ENCODE peak calls at places on chromosomes 13 and 19, in six cellular contexts. Q, C, G, J, M and L are unnamed samples.

GRCh38 chr19:48237057-48237456 is 18.7 kb downstream of the CARD8 start:
- DNase-seq in Q (no peak), C (peak; percentile 41), G (no peak), J (no peak), M (no peak), L (no peak)

GRCh38 chr13:106145997-106146864 is 389.2 kb downstream of the EFNB2 start:
- DNase-seq in Q (no peak), C (peak; percentile 84), G (no peak), J (no peak), M (no peak), L (peak; percentile 72)

GRCh38 chr19:46493236-46494114 is 2.2 kb downstream of the PNMA8B start:
- DNase-seq in Q (no peak), C (peak; percentile 54), G (no peak), J (no peak), M (no peak), L (no peak)

GRCh38 chr13:93248627-93249047 is 22.0 kb downstream of the GPC6 start:
- DNase-seq in Q (peak; percentile 35), C (peak; percentile 90), G (peak; percentile 55), J (no peak), M (no peak), L (no peak)

GRCh38 chr13:41557719-41558118 is 100.4 kb downstream of the RGCC start:
- DNase-seq in Q (no peak), C (no peak), G (no peak), J (no peak), M (no peak), L (no peak)

GRCh38 chr19:19602136-19602712 is 16.3 kb downstream of the PBX4 start:
- DNase-seq in Q (no peak), C (no peak), G (no peak), J (no peak), M (no peak), L (peak; percentile 51)

GRCh38 chr13:46553521-46553885 is 533 bp downstream of the LRCH1 start:
- DNase-seq in Q (no peak), C (peak; percentile 34), G (no peak), J (no peak), M (no peak), L (peak; percentile 41)

GRCh38 chr13:25847145-25847544 is 204.7 kb downstream of the SHISA2 start:
- DNase-seq in Q (no peak), C (no peak), G (no peak), J (no peak), M (no peak), L (no peak)

GRCh38 chr19:6744381-6745288 is 5.2 kb downstream of the TRIP10 start:
- DNase-seq in Q (peak; percentile 87), C (peak; percentile 67), G (no peak), J (peak; percentile 94), M (peak; percentile 52), L (peak; percentile 94)

GRCh38 chr13:78317030-78317429 is 286.3 kb downstream of the POU4F1 start:
- DNase-seq in Q (no peak), C (peak; percentile 44), G (no peak), J (no peak), M (no peak), L (no peak)

GRCh38 chr19:6412111-6412999 is 12.3 kb downstream of the KHSRP start:
- DNase-seq in Q (no peak), C (peak; percentile 67), G (peak; percentile 65), J (no peak), M (no peak), L (peak; percentile 73)

GRCh38 chr13:113534236-113534860 is 43.8 kb upstream of the DCUN1D2 start:
- DNase-seq in Q (no peak), C (no peak), G (no peak), J (no peak), M (no peak), L (no peak)

GRCh38 chr13:45132384-45133064 is 12.2 kb downstream of the GTF2F2 start:
- DNase-seq in Q (no peak), C (no peak), G (no peak), J (no peak), M (no peak), L (no peak)

DNA sequence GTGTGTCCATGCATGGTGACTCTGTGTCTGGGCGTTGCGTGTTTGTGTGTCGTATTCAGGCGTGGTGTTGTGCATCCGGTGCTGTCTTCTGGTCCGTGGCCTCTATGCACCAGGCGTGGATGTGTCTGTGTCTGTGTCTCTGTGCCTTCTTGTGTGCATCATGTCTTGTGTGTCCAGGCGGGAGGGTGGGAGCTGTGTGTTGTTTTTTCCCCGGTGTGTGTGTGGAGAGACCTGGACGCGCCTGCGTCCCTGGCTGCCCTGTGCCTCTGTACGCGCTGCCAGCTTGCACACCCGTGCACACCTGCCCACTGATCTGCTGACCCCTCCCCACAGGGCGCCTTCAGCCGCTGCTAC is 1.1 kb downstream of the PLK5 start:
- DNase-seq in Q (no peak), C (no peak), G (no peak), J (no peak), M (no peak), L (no peak)
- H3K4me3 ChIP-seq in Q (no peak overlapping the region), C (no peak overlapping the region), G (no peak overlapping the region), J (no peak overlapping the region), M (no peak overlapping the region), L (no peak overlapping the region)

GRCh38 chr13:66835040-66835628 is 395.0 kb downstream of the PCDH9 start:
- DNase-seq in Q (peak; percentile 18), C (peak; percentile 5), G (peak; percentile 82), J (peak; percentile 85), M (peak; percentile 1), L (peak; percentile 34)
- H3K27ac ChIP-seq in Q (no peak overlapping the region), C (no peak overlapping the region), G (peak overlapping the region; percentile 42), J (no peak overlapping the region), M (no peak overlapping the region), L (no peak overlapping the region)

GRCh38 chr13:27919299-27919933 is 384 bp upstream of the PDX1 start:
- DNase-seq in Q (no peak), C (no peak), G (no peak), J (no peak), M (no peak), L (no peak)
- H3K4me3 ChIP-seq in Q (no peak overlapping the region), C (no peak overlapping the region), G (no peak overlapping the region), J (peak overlapping the region; percentile 32), M (no peak overlapping the region), L (peak overlapping the region; percentile 49)

GRCh38 chr13:30715357-30715756 is 20.0 kb upstream of the ALOX5AP start:
- DNase-seq in Q (no peak), C (no peak), G (no peak), J (no peak), M (no peak), L (no peak)

GRCh38 chr13:30715837-30716236 is 19.5 kb upstream of the ALOX5AP start:
- DNase-seq in Q (no peak), C (no peak), G (no peak), J (peak; percentile 70), M (no peak), L (no peak)

GRCh38 chr13:30713133-30713532 is 22.2 kb upstream of the ALOX5AP start:
- DNase-seq in Q (no peak), C (no peak), G (peak; percentile 6), J (peak; percentile 57), M (no peak), L (no peak)

GRCh38 chr13:30711837-30712236 is 23.5 kb upstream of the ALOX5AP start:
- DNase-seq in Q (peak; percentile 48), C (no peak), G (no peak), J (no peak), M (no peak), L (no peak)

DNA sequence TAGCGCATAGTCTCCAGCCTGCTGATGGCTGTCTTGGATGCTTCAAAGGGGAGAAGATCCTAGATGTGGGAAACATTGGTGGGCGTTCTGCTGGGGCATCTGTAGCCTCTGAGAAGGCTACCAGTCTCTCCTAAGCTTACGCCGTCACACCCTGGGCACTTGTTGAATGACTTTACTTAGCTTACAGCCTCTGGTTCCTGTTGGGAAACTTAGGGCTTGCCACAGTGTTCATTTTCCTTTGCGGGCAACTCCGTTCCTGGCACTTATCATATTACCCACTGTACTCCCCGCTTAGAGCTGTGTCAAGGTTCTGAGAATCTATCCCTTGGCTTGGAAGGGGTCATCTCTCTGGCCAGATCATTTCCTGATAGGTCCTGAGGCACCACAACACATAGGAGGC is 20.7 kb upstream of the ALOX5AP start:
- DNase-seq in Q (no peak), C (no peak), G (no peak), J (no peak), M (no peak), L (no peak)
- H3K27ac ChIP-seq in Q (no peak overlapping the region), C (no peak overlapping the region), G (no peak overlapping the region), J (no peak overlapping the region), M (no peak overlapping the region), L (no peak overlapping the region)

DNA sequence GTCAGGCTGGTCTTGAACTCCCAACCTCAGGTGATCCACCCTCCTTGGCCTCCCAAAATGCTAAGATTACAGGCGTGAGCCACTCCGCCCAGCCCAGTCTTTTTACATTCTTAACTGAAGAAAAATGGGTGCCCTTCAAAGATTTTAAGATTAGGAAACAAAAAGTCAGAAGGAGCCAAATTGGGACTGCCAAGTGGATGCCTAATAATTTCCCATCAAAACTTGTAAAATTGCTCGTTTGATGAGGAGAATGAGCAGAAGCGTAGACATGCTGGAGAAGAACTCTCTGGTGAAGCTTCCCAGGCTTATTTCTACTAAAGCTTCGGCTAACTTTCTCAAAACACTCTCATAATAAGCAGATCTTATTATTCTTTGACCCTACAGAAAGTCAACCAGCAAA is 31.3 kb downstream of the NUMBL start:
- DNase-seq in Q (no peak), C (no peak), G (no peak), J (no peak), M (no peak), L (no peak)
- H3K4me3 ChIP-seq in Q (no peak overlapping the region), C (no peak overlapping the region), G (no peak overlapping the region), J (no peak overlapping the region), M (no peak overlapping the region), L (no peak overlapping the region)

GRCh38 chr19:33427801-33428626 is 54.5 kb downstream of the CEBPG start:
- DNase-seq in Q (no peak), C (no peak), G (no peak), J (no peak), M (no peak), L (no peak)

GRCh38 chr19:33428627-33429013 is 55.1 kb downstream of the CEBPG start:
- DNase-seq in Q (no peak), C (no peak), G (no peak), J (no peak), M (no peak), L (no peak)

GRCh38 chr19:33431986-33432385 is 58.5 kb downstream of the CEBPG start:
- DNase-seq in Q (no peak), C (no peak), G (no peak), J (no peak), M (no peak), L (no peak)

GRCh38 chr19:33430674-33431277 is 57.3 kb downstream of the CEBPG start:
- DNase-seq in Q (peak; percentile 61), C (peak; percentile 66), G (peak; percentile 77), J (peak; percentile 67), M (peak; percentile 34), L (peak; percentile 68)

GRCh38 chr19:33429891-33430673 is 56.6 kb downstream of the CEBPG start:
- DNase-seq in Q (no peak), C (no peak), G (no peak), J (no peak), M (no peak), L (no peak)
- H3K27ac ChIP-seq in Q (no peak overlapping the region), C (no peak overlapping the region), G (no peak overlapping the region), J (no peak overlapping the region), M (no peak overlapping the region), L (no peak overlapping the region)